ENCODE peak calls at places on chromosome 7, in six cellular contexts. One of them, this sample, is unnamed.

GRCh38 chr7:55474944-55475911 is 97.1 kb downstream of the VOPP1 start:
- DNase-seq in NCI-H1105 treated with DMSO at 0.1 percent for 48 hours: no peak
- DNase-seq in OCI-LY7: no peak
- DNase-seq in astrocyte of the hippocampus: no peak
- DNase-seq in pons: no peak
- DNase-seq in A549: no peak
- DNase-seq in this sample: no peak

GRCh38 chr7:105743351-105743812 is 133.0 kb downstream of the ATXN7L1 start:
- DNase-seq in NCI-H1105 treated with DMSO at 0.1 percent for 48 hours: no peak
- DNase-seq in OCI-LY7: no peak
- DNase-seq in astrocyte of the hippocampus: no peak
- DNase-seq in pons: peak
- DNase-seq in A549: no peak
- DNase-seq in this sample: no peak

GRCh38 chr7:95675016-95675415 is 78.7 kb upstream of the PDK4 start:
- DNase-seq in NCI-H1105 treated with DMSO at 0.1 percent for 48 hours: no peak
- DNase-seq in OCI-LY7: no peak
- DNase-seq in astrocyte of the hippocampus: no peak
- DNase-seq in pons: no peak
- DNase-seq in A549: no peak
- DNase-seq in this sample: no peak

GRCh38 chr7:44221231-44221791 is 20.5 kb downstream of the YKT6 start:
- DNase-seq in NCI-H1105 treated with DMSO at 0.1 percent for 48 hours: no peak
- DNase-seq in OCI-LY7: no peak
- DNase-seq in astrocyte of the hippocampus: no peak
- DNase-seq in pons: no peak
- DNase-seq in A549: no peak
- DNase-seq in this sample: no peak

GRCh38 chr7:150871601-150872000 is 19.3 kb downstream of the AOC1 start:
- DNase-seq in NCI-H1105 treated with DMSO at 0.1 percent for 48 hours: no peak
- DNase-seq in OCI-LY7: no peak
- DNase-seq in astrocyte of the hippocampus: no peak
- DNase-seq in pons: no peak
- DNase-seq in A549: no peak
- DNase-seq in this sample: no peak

GRCh38 chr7:23100697-23101096 is 4.9 kb upstream of the KLHL7 start:
- DNase-seq in NCI-H1105 treated with DMSO at 0.1 percent for 48 hours: no peak
- DNase-seq in OCI-LY7: no peak
- DNase-seq in astrocyte of the hippocampus: no peak
- DNase-seq in pons: no peak
- DNase-seq in A549: no peak
- DNase-seq in this sample: no peak

GRCh38 chr7:107614425-107614824 is 34.4 kb downstream of the BCAP29 start:
- DNase-seq in NCI-H1105 treated with DMSO at 0.1 percent for 48 hours: peak
- DNase-seq in OCI-LY7: no peak
- DNase-seq in astrocyte of the hippocampus: peak
- DNase-seq in pons: no peak
- DNase-seq in A549: no peak
- DNase-seq in this sample: no peak

GRCh38 chr7:30308392-30308791 is 24.0 kb downstream of the ZNRF2 start:
- DNase-seq in NCI-H1105 treated with DMSO at 0.1 percent for 48 hours: no peak
- DNase-seq in OCI-LY7: no peak
- DNase-seq in astrocyte of the hippocampus: no peak
- DNase-seq in pons: no peak
- DNase-seq in A549: peak
- DNase-seq in this sample: no peak

GRCh38 chr7:105587899-105588690 is 6.8 kb upstream of the EFCAB10 start:
- DNase-seq in NCI-H1105 treated with DMSO at 0.1 percent for 48 hours: no peak
- DNase-seq in OCI-LY7: peak
- DNase-seq in astrocyte of the hippocampus: peak
- DNase-seq in pons: no peak
- DNase-seq in A549: no peak
- DNase-seq in this sample: no peak

GRCh38 chr7:69670701-69671100 is 72.4 kb downstream of the AUTS2 start:
- DNase-seq in NCI-H1105 treated with DMSO at 0.1 percent for 48 hours: no peak
- DNase-seq in OCI-LY7: no peak
- DNase-seq in astrocyte of the hippocampus: peak
- DNase-seq in pons: no peak
- DNase-seq in A549: no peak
- DNase-seq in this sample: no peak

GRCh38 chr7:22885824-22886255 is 63.2 kb upstream of the TOMM7 start:
- DNase-seq in NCI-H1105 treated with DMSO at 0.1 percent for 48 hours: no peak
- DNase-seq in OCI-LY7: peak
- DNase-seq in astrocyte of the hippocampus: no peak
- DNase-seq in pons: no peak
- DNase-seq in A549: no peak
- DNase-seq in this sample: peak

GRCh38 chr7:12490105-12490688 is 80.3 kb upstream of the SCIN start:
- DNase-seq in NCI-H1105 treated with DMSO at 0.1 percent for 48 hours: peak
- DNase-seq in OCI-LY7: peak
- DNase-seq in astrocyte of the hippocampus: peak
- DNase-seq in pons: peak
- DNase-seq in A549: peak
- DNase-seq in this sample: peak

GRCh38 chr7:55912748-55913158 is 25.5 kb downstream of the ZNF713 start:
- DNase-seq in NCI-H1105 treated with DMSO at 0.1 percent for 48 hours: no peak
- DNase-seq in OCI-LY7: no peak
- DNase-seq in astrocyte of the hippocampus: peak
- DNase-seq in pons: peak
- DNase-seq in A549: no peak
- DNase-seq in this sample: no peak

GRCh38 chr7:37201003-37201875 is 247.4 kb downstream of the ELMO1 start:
- DNase-seq in NCI-H1105 treated with DMSO at 0.1 percent for 48 hours: peak
- DNase-seq in OCI-LY7: peak
- DNase-seq in astrocyte of the hippocampus: peak
- DNase-seq in pons: peak
- DNase-seq in A549: peak
- DNase-seq in this sample: peak

GRCh38 chr7:123492485-123492884 is 41.9 kb downstream of the IQUB start:
- DNase-seq in NCI-H1105 treated with DMSO at 0.1 percent for 48 hours: no peak
- DNase-seq in OCI-LY7: no peak
- DNase-seq in astrocyte of the hippocampus: no peak
- DNase-seq in pons: no peak
- DNase-seq in A549: peak
- DNase-seq in this sample: no peak

GRCh38 chr7:156026076-156027002 is 214.1 kb upstream of the SHH start:
- DNase-seq in NCI-H1105 treated with DMSO at 0.1 percent for 48 hours: no peak
- DNase-seq in OCI-LY7: no peak
- DNase-seq in astrocyte of the hippocampus: no peak
- DNase-seq in pons: no peak
- DNase-seq in A549: no peak
- DNase-seq in this sample: no peak

GRCh38 chr7:1696671-1697498 is 26.8 kb downstream of the ELFN1 start:
- DNase-seq in NCI-H1105 treated with DMSO at 0.1 percent for 48 hours: no peak
- DNase-seq in OCI-LY7: no peak
- DNase-seq in astrocyte of the hippocampus: no peak
- DNase-seq in pons: no peak
- DNase-seq in A549: no peak
- DNase-seq in this sample: no peak

GRCh38 chr7:157481389-157481788 is 144.6 kb downstream of the DNAJB6 start:
- DNase-seq in NCI-H1105 treated with DMSO at 0.1 percent for 48 hours: no peak
- DNase-seq in OCI-LY7: no peak
- DNase-seq in astrocyte of the hippocampus: no peak
- DNase-seq in pons: no peak
- DNase-seq in A549: no peak
- DNase-seq in this sample: no peak

GRCh38 chr7:148567524-148567923 is 23.0 kb upstream of the C7orf33 start:
- DNase-seq in NCI-H1105 treated with DMSO at 0.1 percent for 48 hours: no peak
- DNase-seq in OCI-LY7: no peak
- DNase-seq in astrocyte of the hippocampus: no peak
- DNase-seq in pons: no peak
- DNase-seq in A549: no peak
- DNase-seq in this sample: peak

GRCh38 chr7:139361523-139361922 is 1.8 kb downstream of the LUC7L2 start:
- DNase-seq in NCI-H1105 treated with DMSO at 0.1 percent for 48 hours: no peak
- DNase-seq in OCI-LY7: no peak
- DNase-seq in astrocyte of the hippocampus: no peak
- DNase-seq in pons: no peak
- DNase-seq in A549: no peak
- DNase-seq in this sample: no peak

GRCh38 chr7:139730746-139731612 is 46.8 kb downstream of the HIPK2 start:
- DNase-seq in NCI-H1105 treated with DMSO at 0.1 percent for 48 hours: no peak
- DNase-seq in OCI-LY7: peak
- DNase-seq in astrocyte of the hippocampus: peak
- DNase-seq in pons: no peak
- DNase-seq in A549: no peak
- DNase-seq in this sample: peak

GRCh38 chr7:45007106-45007505 is 7.1 kb downstream of the CCM2 start:
- DNase-seq in NCI-H1105 treated with DMSO at 0.1 percent for 48 hours: no peak
- DNase-seq in OCI-LY7: no peak
- DNase-seq in astrocyte of the hippocampus: no peak
- DNase-seq in pons: peak
- DNase-seq in A549: no peak
- DNase-seq in this sample: no peak

GRCh38 chr7:73304071-73304470 is 4.6 kb downstream of the NSUN5 start:
- DNase-seq in NCI-H1105 treated with DMSO at 0.1 percent for 48 hours: no peak
- DNase-seq in OCI-LY7: no peak
- DNase-seq in astrocyte of the hippocampus: no peak
- DNase-seq in pons: no peak
- DNase-seq in A549: no peak
- DNase-seq in this sample: no peak

GRCh38 chr7:2034291-2035201 is 198.2 kb downstream of the MAD1L1 start:
- DNase-seq in NCI-H1105 treated with DMSO at 0.1 percent for 48 hours: no peak
- DNase-seq in OCI-LY7: no peak
- DNase-seq in astrocyte of the hippocampus: no peak
- DNase-seq in pons: no peak
- DNase-seq in A549: no peak
- DNase-seq in this sample: no peak